ENCODE peak calls at places on chromosomes 2 and 18, in five cellular contexts. One of them, this sample, is unnamed.

GRCh38 chr2:234269769-234270204 is 219.3 kb downstream of the SPP2 start:
- DNase-seq in frontal cortex: no peak
- DNase-seq in kidney tubule cell: no peak
- DNase-seq in AG08396: no peak
- DNase-seq in epithelial cell of esophagus: peak; percentile 39
- DNase-seq in this sample: no peak

GRCh38 chr18:62715829-62716678 is 713 bp downstream of the PHLPP1 start:
- DNase-seq in frontal cortex: peak; percentile 59
- DNase-seq in kidney tubule cell: peak; percentile 80
- DNase-seq in AG08396: peak; percentile 78
- DNase-seq in epithelial cell of esophagus: peak; percentile 77
- DNase-seq in this sample: peak; percentile 26

GRCh38 chr2:25816249-25816648 is 62.0 kb downstream of the ASXL2 start:
- DNase-seq in frontal cortex: no peak
- DNase-seq in kidney tubule cell: no peak
- DNase-seq in AG08396: no peak
- DNase-seq in epithelial cell of esophagus: no peak
- DNase-seq in this sample: no peak

GRCh38 chr2:42792583-42793313 is at the start of gene HAAO:
- DNase-seq in frontal cortex: peak; percentile 51
- DNase-seq in kidney tubule cell: peak; percentile 29
- DNase-seq in AG08396: peak; percentile 49
- DNase-seq in epithelial cell of esophagus: peak; percentile 17
- DNase-seq in this sample: no peak

GRCh38 chr2:36967236-36967876 is 1.0 kb upstream of the STRN start:
- DNase-seq in frontal cortex: no peak
- DNase-seq in kidney tubule cell: peak; percentile 4
- DNase-seq in AG08396: no peak
- DNase-seq in epithelial cell of esophagus: no peak
- DNase-seq in this sample: no peak

GRCh38 chr2:64819774-64820688 is 166.3 kb upstream of the SERTAD2 start:
- DNase-seq in frontal cortex: no peak
- DNase-seq in kidney tubule cell: no peak
- DNase-seq in AG08396: no peak
- DNase-seq in epithelial cell of esophagus: no peak
- DNase-seq in this sample: peak; percentile 12

GRCh38 chr2:47295133-47295980 is 107.6 kb upstream of the MSH2 start:
- DNase-seq in frontal cortex: no peak
- DNase-seq in kidney tubule cell: no peak
- DNase-seq in AG08396: no peak
- DNase-seq in epithelial cell of esophagus: no peak
- DNase-seq in this sample: no peak

GRCh38 chr2:234451852-234452625 is 44.8 kb downstream of the ARL4C start:
- DNase-seq in frontal cortex: no peak
- DNase-seq in kidney tubule cell: peak; percentile 60
- DNase-seq in AG08396: peak; percentile 76
- DNase-seq in epithelial cell of esophagus: peak; percentile 75
- DNase-seq in this sample: no peak

GRCh38 chr2:222318712-222319575 is 20.1 kb upstream of the PAX3 start:
- DNase-seq in frontal cortex: peak; percentile 45
- DNase-seq in kidney tubule cell: peak; percentile 68
- DNase-seq in AG08396: peak; percentile 21
- DNase-seq in epithelial cell of esophagus: peak; percentile 19
- DNase-seq in this sample: no peak

This sample was measured in effector memory CD4-positive, alpha-beta T cell.